ENCODE peak calls at places on chromosomes 4 and X, in six cellular contexts. I, H, S, U, E and L are unnamed samples.

GRCh38 chrX:136745215-136746173 is 35.2 kb downstream of the ARHGEF6 start:
- DNase-seq in E (no peak), S (no peak), H (no peak), U (no peak), I (no peak), L (no peak)

GRCh38 chr4:185504098-185505047 is 30.9 kb downstream of the PDLIM3 start:
- DNase-seq in E (peak; percentile 81), H (no peak), I (no peak), U (no peak), S (peak; percentile 78), L (peak; percentile 77)

GRCh38 chrX:46791927-46792825 is 33.3 kb upstream of the SLC9A7 start:
- DNase-seq in U (peak; percentile 85), E (no peak), S (peak; percentile 40), I (peak; percentile 3), H (peak; percentile 73), L (peak; percentile 88)

GRCh38 chrX:68808686-68809357 is 20.0 kb upstream of the EFNB1 start:
- DNase-seq in H (peak; percentile 56), I (no peak), S (no peak), U (no peak), E (peak; percentile 25), L (peak; percentile 68)

GRCh38 chr4:57110635-57111546 is 706 bp upstream of the IGFBP7 start:
- DNase-seq in S (peak; percentile 53), E (peak; percentile 40), I (no peak), H (peak; percentile 76), U (no peak), L (peak; percentile 33)

GRCh38 chr4:13907255-13907751 is 279.8 kb upstream of the BOD1L1 start:
- DNase-seq in H (peak; percentile 65), S (no peak), E (no peak), I (no peak), U (peak; percentile 87), L (no peak)

GRCh38 chrX:68794486-68794885 is 34.3 kb upstream of the EFNB1 start:
- DNase-seq in U (no peak), H (no peak), E (no peak), S (no peak), I (no peak), L (no peak)

GRCh38 chr4:61572160-61572559 is 372.0 kb downstream of the ADGRL3 start:
- DNase-seq in S (no peak), I (no peak), U (no peak), H (no peak), E (no peak), L (peak; percentile 64)

GRCh38 chr4:30815685-30816084 is 95.5 kb downstream of the PCDH7 start:
- DNase-seq in I (no peak), H (peak; percentile 28), S (no peak), U (no peak), E (no peak), L (no peak)

GRCh38 chr4:127307996-127308395 is 324.8 kb upstream of the INTU start:
- DNase-seq in S (no peak), U (no peak), H (no peak), I (no peak), E (no peak), L (no peak)

GRCh38 chrX:154505726-154506125 is 10.3 kb downstream of the FAM3A start:
- DNase-seq in S (no peak), H (no peak), I (no peak), U (no peak), E (no peak), L (no peak)
- H3K4me1 ChIP-seq in S (no peaks in the 10 kb centered on the region), H (no peaks in the 10 kb centered on the region), I (no peaks in the 10 kb centered on the region), U (no peaks in the 10 kb centered on the region), E (no peaks in the 10 kb centered on the region), L (peaks cover 4% of the 10 kb centered on the region)

DNA sequence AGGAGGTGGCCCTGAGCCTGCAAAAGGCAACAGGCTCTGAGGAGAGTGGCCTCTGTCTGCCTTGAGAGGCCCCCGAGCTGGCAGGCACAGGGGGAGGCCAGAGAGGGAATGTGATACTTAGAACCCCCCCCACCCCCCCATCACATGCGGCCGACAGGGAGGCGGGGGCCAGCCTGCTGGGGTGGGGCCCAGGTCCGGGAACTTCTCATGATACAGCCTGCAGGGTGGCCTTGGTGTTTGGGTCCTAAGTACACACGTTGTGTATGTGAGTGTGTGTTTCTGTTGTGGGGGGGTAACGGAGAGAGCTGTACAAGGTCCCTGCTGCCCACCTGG is 19.7 kb downstream of the SH3BP2 start:
- DNase-seq in I (no peak), H (no peak), U (no peak), E (no peak), S (no peak), L (no peak)
- H3K4me1 ChIP-seq in I (peaks cover 61% of the 10 kb centered on the region), H (peaks cover 5% of the 10 kb centered on the region), U (peaks cover 38% of the 10 kb centered on the region), E (peaks cover 72% of the 10 kb centered on the region), S (peaks cover 23% of the 10 kb centered on the region), L (peaks cover 9% of the 10 kb centered on the region)

GRCh38 chr4:98448923-98449322 is 187.7 kb downstream of the RAP1GDS1 start:
- DNase-seq in S (no peak), H (no peak), I (peak; percentile 13), E (peak; percentile 18), U (no peak), L (peak; percentile 52)
- H3K4me1 ChIP-seq in S (peaks cover 28% of the 10 kb centered on the region), H (no peaks in the 10 kb centered on the region), I (peaks cover 48% of the 10 kb centered on the region), E (no peaks in the 10 kb centered on the region), U (no peaks in the 10 kb centered on the region), L (no peaks in the 10 kb centered on the region)

GRCh38 chrX:23509256-23509655 is 158.0 kb upstream of the PRDX4 start:
- DNase-seq in H (peak; percentile 57), E (no peak), U (no peak), I (no peak), S (no peak), L (no peak)
- H3K4me1 ChIP-seq in H (no peaks in the 10 kb centered on the region), E (no peaks in the 10 kb centered on the region), U (peaks cover 8% of the 10 kb centered on the region), I (no peaks in the 10 kb centered on the region), S (no peaks in the 10 kb centered on the region), L (no peaks in the 10 kb centered on the region)

GRCh38 chr4:41129936-41130440 is 84.4 kb downstream of the APBB2 start:
- DNase-seq in I (no peak), U (no peak), E (no peak), H (no peak), S (no peak), L (no peak)

GRCh38 chr4:41124916-41125548 is 89.3 kb downstream of the APBB2 start:
- DNase-seq in E (no peak), U (no peak), H (peak; percentile 86), I (no peak), S (no peak), L (no peak)

GRCh38 chr4:41132055-41132683 is 82.2 kb downstream of the APBB2 start:
- DNase-seq in H (no peak), S (no peak), I (no peak), U (no peak), E (no peak), L (no peak)

GRCh38 chr4:41125558-41126311 is 88.6 kb downstream of the APBB2 start:
- DNase-seq in E (no peak), I (no peak), U (no peak), H (peak; percentile 88), S (no peak), L (no peak)

GRCh38 chr4:41129128-41129754 is 85.1 kb downstream of the APBB2 start:
- DNase-seq in I (no peak), H (no peak), E (no peak), U (no peak), S (no peak), L (no peak)
- H3K4me1 ChIP-seq in I (no peaks in the 10 kb centered on the region), H (peaks cover 14% of the 10 kb centered on the region), E (peaks cover 38% of the 10 kb centered on the region), U (peaks cover 11% of the 10 kb centered on the region), S (peaks cover 3% of the 10 kb centered on the region), L (peaks cover 30% of the 10 kb centered on the region)

GRCh38 chr4:96170198-96170597 is 330.3 kb downstream of the PDHA2 start:
- DNase-seq in U (no peak), I (no peak), H (peak; percentile 19), E (no peak), S (no peak), L (no peak)

GRCh38 chr4:96162631-96163030 is 322.7 kb downstream of the PDHA2 start:
- DNase-seq in U (no peak), H (no peak), I (no peak), S (no peak), E (no peak), L (no peak)

GRCh38 chr4:96166806-96167205 is 326.9 kb downstream of the PDHA2 start:
- DNase-seq in E (no peak), S (no peak), H (no peak), I (no peak), U (no peak), L (no peak)

GRCh38 chr4:96164814-96165351 is 325.0 kb downstream of the PDHA2 start:
- DNase-seq in U (no peak), H (peak; percentile 8), E (no peak), S (no peak), I (no peak), L (peak; percentile 93)
- H3K4me1 ChIP-seq in U (no peaks in the 10 kb centered on the region), H (no peaks in the 10 kb centered on the region), E (no peaks in the 10 kb centered on the region), S (no peaks in the 10 kb centered on the region), I (no peaks in the 10 kb centered on the region), L (no peaks in the 10 kb centered on the region)

GRCh38 chr4:86587016-86587713 is 7.0 kb upstream of the PTPN13 start:
- DNase-seq in U (no peak), S (no peak), E (no peak), I (no peak), H (peak; percentile 53), L (no peak)
- H3K4me1 ChIP-seq in U (no peaks in the 10 kb centered on the region), S (no peaks in the 10 kb centered on the region), E (peaks cover 9% of the 10 kb centered on the region), I (no peaks in the 10 kb centered on the region), H (peaks cover 6% of the 10 kb centered on the region), L (peaks cover 12% of the 10 kb centered on the region)

DNA sequence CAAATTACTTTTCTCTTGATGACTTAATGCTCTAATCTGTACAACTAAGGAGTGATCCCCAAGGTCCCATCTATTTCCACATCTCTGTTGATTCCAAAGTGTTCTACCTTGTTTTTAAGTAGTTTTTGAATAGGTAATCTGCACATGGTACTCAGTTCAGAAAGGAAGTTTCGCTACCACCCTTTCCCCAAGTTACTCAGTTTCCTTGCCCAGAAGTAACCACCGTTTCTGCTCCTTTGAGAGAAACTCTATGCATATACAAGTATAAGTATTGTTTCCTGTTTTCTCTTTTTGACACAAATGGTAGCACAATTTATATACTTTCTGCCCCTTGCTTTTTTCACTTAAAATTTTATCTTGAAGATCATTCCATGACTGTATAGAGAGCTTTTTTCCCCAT is 18.1 kb downstream of the TMEM154 start:
- DNase-seq in U (no peak), I (no peak), E (no peak), H (no peak), S (no peak), L (no peak)
- H3K4me1 ChIP-seq in U (no peaks in the 10 kb centered on the region), I (peaks cover 6% of the 10 kb centered on the region), E (no peaks in the 10 kb centered on the region), H (peaks cover 6% of the 10 kb centered on the region), S (peaks cover 7% of the 10 kb centered on the region), L (no peaks in the 10 kb centered on the region)

DNA sequence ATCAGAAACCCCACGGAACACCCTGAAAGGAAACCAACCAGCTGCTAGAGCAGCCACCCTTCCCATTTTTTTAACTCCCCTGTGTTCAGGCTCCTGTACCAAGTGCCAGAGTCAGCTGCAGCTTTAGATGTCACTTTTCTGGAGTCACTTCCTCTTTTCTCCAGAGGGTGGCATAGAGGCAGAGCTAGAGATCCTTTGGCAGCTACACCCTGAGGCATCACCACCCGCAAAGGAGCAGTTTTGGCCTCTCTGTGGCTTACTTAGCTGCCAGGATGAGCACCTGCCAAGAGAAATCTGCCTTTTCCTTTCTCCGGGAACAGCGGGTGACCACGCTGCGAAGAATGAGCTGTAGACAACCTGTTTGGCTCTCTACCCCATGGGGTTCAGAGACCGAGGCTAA is 58.0 kb upstream of the CHRDL1 start:
- DNase-seq in I (no peak), S (no peak), E (no peak), U (no peak), H (peak; percentile 54), L (peak; percentile 58)
- H3K4me1 ChIP-seq in I (no peaks in the 10 kb centered on the region), S (no peaks in the 10 kb centered on the region), E (no peaks in the 10 kb centered on the region), U (no peaks in the 10 kb centered on the region), H (no peaks in the 10 kb centered on the region), L (no peaks in the 10 kb centered on the region)